ENCODE peak calls at places on chromosome 16, in five cellular contexts. N is thoracic aorta, V is T-cell, C is retina, H is kidney glomerular epithelial cell. D is an unnamed sample.

GRCh38 chr16:56671706-56672105 is 2.1 kb downstream of the MT1H start:
- DNase-seq in N (no peak), V (no peak), C (no peak), H (no peak), D (no peak)

GRCh38 chr16:72976047-72976746 is 71.7 kb downstream of the ZFHX3 start:
- DNase-seq in N (no peak), V (no peak), C (no peak), H (no peak), D (no peak)

GRCh38 chr16:68496689-68497088 is 42.4 kb upstream of the ZFP90 start:
- DNase-seq in N (no peak), V (no peak), C (peak), H (no peak), D (no peak)

GRCh38 chr16:3112058-3112880 is at the start of gene ZNF205:
- DNase-seq in N (no peak), V (no peak), C (peak), H (peak), D (peak)

GRCh38 chr16:19299565-19299964 is 14.0 kb downstream of the CLEC19A start:
- DNase-seq in N (no peak), V (no peak), C (no peak), H (no peak), D (no peak)

GRCh38 chr16:60788631-60789030 is 1247.6 kb downstream of the CDH8 start:
- DNase-seq in N (no peak), V (no peak), C (no peak), H (no peak), D (no peak)

GRCh38 chr16:89586853-89587252 is 11.3 kb downstream of the CPNE7 start:
- DNase-seq in N (no peak), V (no peak), C (no peak), H (no peak), D (peak)

GRCh38 chr16:84110527-84110926 is 6.2 kb downstream of the MBTPS1 start:
- DNase-seq in N (no peak), V (no peak), C (no peak), H (no peak), D (no peak)

GRCh38 chr16:11992594-11993524 is 16.3 kb downstream of the SNX29 start:
- DNase-seq in N (no peak), V (no peak), C (no peak), H (no peak), D (peak)

GRCh38 chr16:23520500-23520899 is 10.2 kb upstream of the GGA2 start:
- DNase-seq in N (no peak), V (no peak), C (no peak), H (no peak), D (no peak)

GRCh38 chr16:53433930-53434435 is 288 bp upstream of the RBL2 start:
- DNase-seq in N (no peak), V (no peak), C (no peak), H (peak), D (peak)

GRCh38 chr16:6684076-6684673 is 648.5 kb upstream of the RBFOX1 start:
- DNase-seq in N (no peak), V (no peak), C (peak), H (peak), D (peak)

GRCh38 chr16:47666434-47666833 is 205.3 kb downstream of the PHKB start:
- DNase-seq in N (no peak), V (no peak), C (no peak), H (no peak), D (no peak)

GRCh38 chr16:4489030-4489429 is 12.8 kb downstream of the HMOX2 start:
- DNase-seq in N (no peak), V (no peak), C (no peak), H (peak), D (peak)

GRCh38 chr16:88700636-88701482 is 5.3 kb downstream of the RNF166 start:
- DNase-seq in N (peak), V (peak), C (no peak), H (peak), D (peak)

GRCh38 chr16:68798398-68798797 is 44.9 kb upstream of the TANGO6 start:
- DNase-seq in N (no peak), V (no peak), C (no peak), H (no peak), D (peak)

GRCh38 chr16:19886061-19886792 is 1.6 kb upstream of the GPRC5B start:
- DNase-seq in N (peak), V (peak), C (peak), H (peak), D (peak)

GRCh38 chr16:74896389-74897370 is 88.2 kb downstream of the WDR59 start:
- DNase-seq in N (no peak), V (no peak), C (no peak), H (peak), D (peak)

GRCh38 chr16:24906199-24906808 is 60.5 kb downstream of the SLC5A11 start:
- DNase-seq in N (no peak), V (no peak), C (no peak), H (no peak), D (peak)

GRCh38 chr16:48044117-48044516 is 111.7 kb downstream of the ABCC12 start:
- DNase-seq in N (no peak), V (no peak), C (no peak), H (no peak), D (no peak)